ENCODE peak calls at places on chromosomes 7 and 10, in ten cellular contexts. D, R, K, X, H, I, W, E, P and Y are unnamed samples.

GRCh38 chr10:86373828-86374227 is 7.2 kb upstream of the GRID1 start:
- DNase-seq in D (no peak), R (no peak), K (no peak), X (no peak), H (no peak), I (peak), W (no peak), E (peak), P (no peak), Y (no peak)

GRCh38 chr10:34679177-34679576 is 135.9 kb downstream of the PARD3 start:
- DNase-seq in D (no peak), R (peak), K (no peak), X (no peak), H (no peak), I (no peak), W (no peak), E (no peak), P (no peak), Y (no peak)

GRCh38 chr7:128963327-128963757 is 25.6 kb downstream of the IRF5 start:
- DNase-seq in D (no peak), R (no peak), K (no peak), X (no peak), H (no peak), I (no peak), W (peak), E (no peak), P (no peak), Y (no peak)

GRCh38 chr7:156021476-156021875 is 209.2 kb upstream of the SHH start:
- DNase-seq in D (peak), R (no peak), K (no peak), X (no peak), H (no peak), I (no peak), W (no peak), E (no peak), P (no peak), Y (no peak)

GRCh38 chr7:30791126-30791525 is 19.9 kb downstream of the MINDY4 start:
- DNase-seq in D (no peak), R (peak), K (no peak), X (no peak), H (no peak), I (no peak), W (no peak), E (no peak), P (no peak), Y (no peak)

GRCh38 chr7:142853739-142854504 is 954 bp upstream of the EPHB6 start:
- DNase-seq in D (no peak), R (peak), K (peak), X (peak), H (peak), I (peak), W (no peak), E (peak), P (peak), Y (peak)

GRCh38 chr10:62048919-62049636 is 147.6 kb downstream of the ARID5B start:
- DNase-seq in D (peak), R (peak), K (no peak), X (no peak), H (peak), I (peak), W (no peak), E (peak), P (peak), Y (peak)

GRCh38 chr7:95725170-95725569 is 47.2 kb upstream of the DYNC1I1 start:
- DNase-seq in D (no peak), R (peak), K (no peak), X (no peak), H (no peak), I (no peak), W (no peak), E (no peak), P (no peak), Y (no peak)

GRCh38 chr10:69353981-69354635 is 62.6 kb downstream of the TACR2 start:
- DNase-seq in D (no peak), R (no peak), K (no peak), X (no peak), H (no peak), I (no peak), W (no peak), E (no peak), P (no peak), Y (no peak)

GRCh38 chr7:39379416-39379815 is 186.8 kb upstream of the YAE1 start:
- DNase-seq in D (no peak), R (no peak), K (no peak), X (no peak), H (no peak), I (no peak), W (no peak), E (no peak), P (no peak), Y (no peak)

GRCh38 chr10:131978851-131979250 is 2.9 kb downstream of the BNIP3 start:
- DNase-seq in D (peak), R (peak), K (no peak), X (no peak), H (no peak), I (no peak), W (no peak), E (peak), P (no peak), Y (no peak)

GRCh38 chr7:104175336-104175984 is 32.4 kb downstream of the ORC5 start:
- DNase-seq in D (no peak), R (peak), K (no peak), X (no peak), H (no peak), I (no peak), W (no peak), E (no peak), P (no peak), Y (no peak)

GRCh38 chr10:116630020-116630419 is 9.3 kb downstream of the PNLIPRP2 start:
- DNase-seq in D (no peak), R (no peak), K (no peak), X (no peak), H (no peak), I (no peak), W (no peak), E (no peak), P (no peak), Y (no peak)

GRCh38 chr7:77329466-77330168 is 86.5 kb downstream of the GSAP start:
- DNase-seq in D (no peak), R (no peak), K (no peak), X (no peak), H (no peak), I (no peak), W (no peak), E (no peak), P (no peak), Y (no peak)

GRCh38 chr7:76008156-76008687 is 13.8 kb upstream of the TMEM120A start:
- DNase-seq in D (no peak), R (no peak), K (no peak), X (no peak), H (no peak), I (no peak), W (peak), E (peak), P (no peak), Y (no peak)

GRCh38 chr7:131861620-131862346 is 305.4 kb upstream of the PODXL start:
- DNase-seq in D (no peak), R (no peak), K (no peak), X (no peak), H (no peak), I (no peak), W (no peak), E (no peak), P (no peak), Y (no peak)

GRCh38 chr7:144098776-144099175 is 10.6 kb upstream of the OR2A2 start:
- DNase-seq in D (no peak), R (no peak), K (no peak), X (no peak), H (no peak), I (no peak), W (no peak), E (no peak), P (no peak), Y (no peak)

GRCh38 chr10:11236234-11236633 is 218.6 kb downstream of the CELF2 start:
- DNase-seq in D (no peak), R (no peak), K (no peak), X (no peak), H (no peak), I (no peak), W (no peak), E (no peak), P (no peak), Y (no peak)

GRCh38 chr10:69515699-69516547 is 57.3 kb downstream of the NEUROG3 start:
- DNase-seq in D (no peak), R (peak), K (peak), X (peak), H (peak), I (peak), W (peak), E (peak), P (peak), Y (peak)

GRCh38 chr7:157279973-157280841 is 56.6 kb upstream of the DNAJB6 start:
- DNase-seq in D (no peak), R (peak), K (no peak), X (no peak), H (no peak), I (no peak), W (no peak), E (no peak), P (peak), Y (no peak)

GRCh38 chr10:103053659-103054581 is 135.8 kb downstream of the CNNM2 start:
- DNase-seq in D (no peak), R (peak), K (no peak), X (no peak), H (peak), I (peak), W (peak), E (peak), P (peak), Y (no peak)

GRCh38 chr7:95632609-95633008 is 36.3 kb upstream of the PDK4 start:
- DNase-seq in D (no peak), R (no peak), K (no peak), X (no peak), H (no peak), I (no peak), W (no peak), E (no peak), P (no peak), Y (no peak)

GRCh38 chr7:47414342-47415288 is 167.3 kb downstream of the TNS3 start:
- DNase-seq in D (no peak), R (no peak), K (no peak), X (no peak), H (no peak), I (no peak), W (no peak), E (peak), P (peak), Y (no peak)

GRCh38 chr10:76022366-76022765 is 590.9 kb downstream of the LRMDA start:
- DNase-seq in D (no peak), R (no peak), K (no peak), X (no peak), H (no peak), I (no peak), W (no peak), E (no peak), P (peak), Y (no peak)

GRCh38 chr10:22552888-22553378 is 161.4 kb downstream of the PIP4K2A start:
- DNase-seq in D (no peak), R (no peak), K (no peak), X (no peak), H (no peak), I (no peak), W (no peak), E (no peak), P (no peak), Y (no peak)

GRCh38 chr7:26735976-26736600 is 128.3 kb downstream of the SKAP2 start:
- DNase-seq in D (no peak), R (peak), K (no peak), X (no peak), H (no peak), I (no peak), W (no peak), E (no peak), P (no peak), Y (no peak)

GRCh38 chr10:75929630-75930161 is 498.3 kb downstream of the LRMDA start:
- DNase-seq in D (no peak), R (no peak), K (no peak), X (no peak), H (no peak), I (no peak), W (no peak), E (no peak), P (no peak), Y (no peak)

GRCh38 chr10:61286695-61287094 is 166.5 kb downstream of the TMEM26 start:
- DNase-seq in D (no peak), R (no peak), K (no peak), X (no peak), H (no peak), I (no peak), W (peak), E (no peak), P (no peak), Y (no peak)

GRCh38 chr7:130781346-130781745 is 47.3 kb upstream of the KLF14 start:
- DNase-seq in D (no peak), R (peak), K (no peak), X (no peak), H (no peak), I (no peak), W (no peak), E (no peak), P (no peak), Y (no peak)

GRCh38 chr7:74305987-74306736 is 17.0 kb downstream of the CLIP2 start:
- DNase-seq in D (no peak), R (peak), K (no peak), X (no peak), H (no peak), I (no peak), W (no peak), E (no peak), P (peak), Y (no peak)

GRCh38 chr7:85095816-85096215 is 91.0 kb downstream of the SEMA3D start:
- DNase-seq in D (no peak), R (no peak), K (no peak), X (no peak), H (no peak), I (no peak), W (no peak), E (no peak), P (no peak), Y (no peak)

GRCh38 chr10:58573970-58574538 is 61.4 kb downstream of the BICC1 start:
- DNase-seq in D (no peak), R (no peak), K (no peak), X (no peak), H (no peak), I (no peak), W (no peak), E (no peak), P (no peak), Y (no peak)

GRCh38 chr10:51272580-51272979 is 198.3 kb downstream of the PRKG1 start:
- DNase-seq in D (no peak), R (no peak), K (no peak), X (no peak), H (no peak), I (no peak), W (no peak), E (no peak), P (no peak), Y (no peak)

GRCh38 chr7:100720645-100721504 is 607 bp downstream of the EPO start:
- DNase-seq in D (no peak), R (peak), K (no peak), X (no peak), H (no peak), I (no peak), W (no peak), E (no peak), P (peak), Y (no peak)

GRCh38 chr10:73768881-73769280 is 13.0 kb upstream of the CHCHD1 start:
- DNase-seq in D (no peak), R (peak), K (no peak), X (no peak), H (peak), I (no peak), W (no peak), E (peak), P (no peak), Y (no peak)

GRCh38 chr10:101958691-101959090 is 97.3 kb downstream of the ARMH3 start:
- DNase-seq in D (no peak), R (no peak), K (no peak), X (no peak), H (no peak), I (no peak), W (no peak), E (no peak), P (no peak), Y (no peak)

GRCh38 chr10:113454341-113455061 is 98.4 kb upstream of the HABP2 start:
- DNase-seq in D (no peak), R (peak), K (no peak), X (peak), H (peak), I (peak), W (no peak), E (peak), P (peak), Y (no peak)

GRCh38 chr10:126090911-126091728 is 194.8 kb downstream of the FANK1 start:
- DNase-seq in D (no peak), R (no peak), K (peak), X (no peak), H (no peak), I (no peak), W (no peak), E (no peak), P (no peak), Y (peak)

GRCh38 chr10:104316321-104317099 is 21.8 kb downstream of the ITPRIP start:
- DNase-seq in D (no peak), R (no peak), K (no peak), X (no peak), H (no peak), I (no peak), W (no peak), E (peak), P (no peak), Y (no peak)

GRCh38 chr10:104318810-104319684 is 19.2 kb downstream of the ITPRIP start:
- DNase-seq in D (no peak), R (no peak), K (no peak), X (no peak), H (no peak), I (no peak), W (no peak), E (peak), P (no peak), Y (no peak)

GRCh38 chr10:104318096-104318725 is 20.1 kb downstream of the ITPRIP start:
- DNase-seq in D (no peak), R (no peak), K (no peak), X (no peak), H (no peak), I (no peak), W (no peak), E (peak), P (no peak), Y (no peak)

GRCh38 chr10:104315486-104315921 is 22.8 kb downstream of the ITPRIP start:
- DNase-seq in D (no peak), R (no peak), K (no peak), X (no peak), H (no peak), I (no peak), W (no peak), E (peak), P (no peak), Y (no peak)

DNA sequence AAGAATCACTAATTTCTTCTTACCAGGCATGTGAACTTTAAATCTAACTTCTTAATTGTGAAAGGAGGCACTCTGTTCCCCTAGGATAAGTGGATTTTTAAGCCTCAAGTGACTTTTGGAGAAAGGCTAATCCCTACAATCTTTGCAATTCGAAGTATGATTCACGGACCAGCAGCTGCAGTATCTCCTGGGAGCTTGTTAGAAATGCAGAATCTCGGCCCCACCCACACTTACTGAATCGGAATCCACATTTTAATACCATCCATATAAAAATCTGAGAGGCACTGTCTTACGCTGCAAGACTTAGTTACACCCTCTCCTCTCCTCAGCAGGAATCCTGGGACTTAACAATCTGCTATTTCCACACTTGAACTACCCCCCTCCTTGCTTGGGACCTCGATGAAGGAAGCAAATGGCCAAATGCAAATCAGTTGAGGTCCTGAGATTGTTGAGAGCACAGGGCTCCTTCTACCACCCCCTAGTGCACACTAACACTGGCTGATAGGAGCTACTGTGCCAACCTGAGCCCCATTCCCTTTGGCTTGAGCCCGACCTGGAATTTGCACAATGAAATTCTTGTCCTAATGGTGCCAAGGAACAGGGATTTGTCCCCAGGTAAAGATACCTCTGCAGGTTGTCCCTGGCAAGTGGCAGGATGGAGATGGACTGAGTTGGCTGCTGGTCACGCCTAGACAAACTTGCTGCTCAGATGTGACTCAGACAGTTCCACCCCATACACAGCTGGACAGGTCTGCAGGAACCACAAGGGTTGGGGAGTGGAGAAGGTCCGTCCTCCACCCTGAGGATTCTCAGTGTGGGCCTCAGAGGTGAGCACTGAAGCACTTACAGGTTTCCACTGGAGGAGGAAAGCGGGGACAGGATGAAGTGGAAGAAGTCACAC is 20.8 kb downstream of the ITPRIP start:
- DNase-seq in D (no peak), R (no peak), K (no peak), X (no peak), H (no peak), I (no peak), W (no peak), E (peak), P (no peak), Y (no peak)
- TF ChIP-seq POLR2AphosphoS5 in D (no peak), R (no peak), K (no peak), X (no peak), H (no peak), I (peak), W (no peak), E (no peak), P (no peak), Y (no peak)

DNA sequence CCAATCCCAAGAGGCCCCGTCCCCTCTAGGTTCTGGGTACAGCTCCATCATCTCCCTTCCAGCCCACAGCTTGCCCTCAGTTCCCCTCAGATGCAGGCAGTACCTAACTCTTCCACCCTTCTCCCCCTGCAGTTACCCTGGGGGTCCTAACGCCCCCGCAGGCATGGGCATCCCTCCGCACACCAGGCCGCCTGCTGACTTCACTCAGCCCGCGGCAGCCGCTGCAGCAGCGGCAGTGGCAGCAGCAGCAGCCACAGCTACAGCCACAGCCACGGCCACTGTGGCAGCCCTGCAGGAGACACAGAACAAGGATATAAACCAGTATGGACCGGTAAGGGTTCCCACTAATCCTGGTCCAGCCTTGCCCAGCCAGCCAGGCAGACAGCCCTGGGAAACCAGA is 55.2 kb upstream of the PPIF start:
- DNase-seq in D (no peak), R (no peak), K (no peak), X (no peak), H (no peak), I (no peak), W (no peak), E (no peak), P (no peak), Y (no peak)
- TF ChIP-seq POLR2AphosphoS5 in D (no peak), R (no peak), K (no peak), X (no peak), H (no peak), I (no peak), W (no peak), E (no peak), P (no peak), Y (no peak)

GRCh38 chr10:129710510-129710847 is 243.4 kb downstream of the MGMT start:
- DNase-seq in D (no peak), R (no peak), K (no peak), X (no peak), H (no peak), I (no peak), W (no peak), E (no peak), P (no peak), Y (no peak)

GRCh38 chr10:129707406-129708388 is 240.7 kb downstream of the MGMT start:
- DNase-seq in D (no peak), R (no peak), K (no peak), X (no peak), H (no peak), I (no peak), W (no peak), E (no peak), P (peak), Y (no peak)

GRCh38 chr10:129711261-129711660 is 244.2 kb downstream of the MGMT start:
- DNase-seq in D (no peak), R (peak), K (no peak), X (no peak), H (no peak), I (no peak), W (no peak), E (no peak), P (no peak), Y (no peak)

GRCh38 chr10:129709627-129710509 is 242.8 kb downstream of the MGMT start:
- DNase-seq in D (no peak), R (no peak), K (no peak), X (no peak), H (no peak), I (no peak), W (no peak), E (no peak), P (no peak), Y (no peak)

GRCh38 chr10:129709101-129709500 is 242.1 kb downstream of the MGMT start:
- DNase-seq in D (no peak), R (no peak), K (no peak), X (no peak), H (no peak), I (no peak), W (no peak), E (no peak), P (no peak), Y (no peak)
- TF ChIP-seq POLR2AphosphoS5 in D (no peak), R (no peak), K (no peak), X (no peak), H (no peak), I (no peak), W (no peak), E (no peak), P (no peak), Y (no peak)

DNA sequence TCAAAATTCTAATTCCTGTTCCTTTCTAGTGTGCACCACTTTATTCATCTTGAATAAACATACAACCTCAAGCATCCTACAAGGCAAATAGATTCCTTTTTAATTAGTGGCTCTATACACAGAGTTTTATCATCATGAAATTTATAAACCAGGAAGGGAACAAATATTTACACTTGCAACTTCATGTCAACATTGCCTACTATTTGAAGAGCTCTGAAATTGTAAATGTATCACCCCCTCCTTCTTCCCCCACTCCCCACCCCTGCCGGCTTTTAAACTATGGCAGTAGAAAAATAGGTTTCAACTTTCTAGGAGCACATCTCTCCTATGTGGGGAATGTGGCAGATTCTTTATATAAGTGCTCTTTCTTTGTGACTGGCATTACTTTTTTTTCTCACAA is 49.6 kb downstream of the KAT6B start:
- DNase-seq in D (no peak), R (no peak), K (no peak), X (no peak), H (no peak), I (no peak), W (no peak), E (no peak), P (no peak), Y (no peak)
- TF ChIP-seq POLR2AphosphoS5 in D (no peak), R (no peak), K (no peak), X (no peak), H (no peak), I (no peak), W (no peak), E (no peak), P (no peak), Y (no peak)